ENCODE peak calls at places on chromosomes 3 and 15, in nine cellular contexts. V is foreskin fibroblast, G is A549, M is GM23248, J is BJ, S is fibroblast of pulmonary artery, Q is hepatocyte, W is HFF-Myc, O is SJSA1. B is an unnamed sample.

GRCh38 chr3:38126121-38126892 is 10.6 kb downstream of the ACAA1 start:
- DNase-seq in Q (no peak), W (no peak), J (no peak), S (no peak), M (no peak), O (no peak), G (no peak), V (no peak), B (no peak)

GRCh38 chr3:10359761-10360161 is 38.8 kb upstream of the SEC13 start:
- DNase-seq in Q (no peak), V (no peak), G (no peak), O (no peak), J (no peak), S (no peak), W (no peak), M (no peak), B (no peak)

GRCh38 chr3:108031893-108032292 is 58.9 kb downstream of the CD47 start:
- DNase-seq in W (no peak), V (no peak), O (no peak), Q (peak; percentile 29), J (no peak), G (peak; percentile 43), S (no peak), M (peak; percentile 35), B (no peak)

GRCh38 chr3:48273594-48274211 is 32.8 kb downstream of the ZNF589 start:
- DNase-seq in O (peak; percentile 36), S (peak; percentile 75), G (peak; percentile 58), Q (peak; percentile 81), V (peak; percentile 34), W (peak; percentile 47), M (peak; percentile 70), J (no peak), B (no peak)

GRCh38 chr15:85580914-85581313 is 200.5 kb downstream of the AKAP13 start:
- DNase-seq in J (no peak), W (no peak), O (no peak), G (peak; percentile 64), V (no peak), M (peak; percentile 24), S (no peak), Q (no peak), B (no peak)

GRCh38 chr3:190205739-190206138 is 85.0 kb upstream of the P3H2 start:
- DNase-seq in S (peak; percentile 60), V (peak; percentile 46), G (peak; percentile 51), W (no peak), Q (no peak), J (no peak), O (no peak), M (peak; percentile 91), B (no peak)

GRCh38 chr3:78751266-78751665 is 1016.5 kb downstream of the ROBO1 start:
- DNase-seq in W (no peak), G (no peak), S (no peak), J (no peak), Q (no peak), M (no peak), V (no peak), O (no peak), B (no peak)

GRCh38 chr3:10420745-10421475 is 84.5 kb downstream of the ATP2B2 start:
- DNase-seq in O (no peak), S (no peak), G (no peak), Q (no peak), M (no peak), J (no peak), W (no peak), V (no peak), B (no peak)

GRCh38 chr3:98770261-98771039 is 7.3 kb downstream of the ST3GAL6 start:
- DNase-seq in V (no peak), J (no peak), W (no peak), O (no peak), M (no peak), S (no peak), Q (no peak), G (no peak), B (no peak)

DNA sequence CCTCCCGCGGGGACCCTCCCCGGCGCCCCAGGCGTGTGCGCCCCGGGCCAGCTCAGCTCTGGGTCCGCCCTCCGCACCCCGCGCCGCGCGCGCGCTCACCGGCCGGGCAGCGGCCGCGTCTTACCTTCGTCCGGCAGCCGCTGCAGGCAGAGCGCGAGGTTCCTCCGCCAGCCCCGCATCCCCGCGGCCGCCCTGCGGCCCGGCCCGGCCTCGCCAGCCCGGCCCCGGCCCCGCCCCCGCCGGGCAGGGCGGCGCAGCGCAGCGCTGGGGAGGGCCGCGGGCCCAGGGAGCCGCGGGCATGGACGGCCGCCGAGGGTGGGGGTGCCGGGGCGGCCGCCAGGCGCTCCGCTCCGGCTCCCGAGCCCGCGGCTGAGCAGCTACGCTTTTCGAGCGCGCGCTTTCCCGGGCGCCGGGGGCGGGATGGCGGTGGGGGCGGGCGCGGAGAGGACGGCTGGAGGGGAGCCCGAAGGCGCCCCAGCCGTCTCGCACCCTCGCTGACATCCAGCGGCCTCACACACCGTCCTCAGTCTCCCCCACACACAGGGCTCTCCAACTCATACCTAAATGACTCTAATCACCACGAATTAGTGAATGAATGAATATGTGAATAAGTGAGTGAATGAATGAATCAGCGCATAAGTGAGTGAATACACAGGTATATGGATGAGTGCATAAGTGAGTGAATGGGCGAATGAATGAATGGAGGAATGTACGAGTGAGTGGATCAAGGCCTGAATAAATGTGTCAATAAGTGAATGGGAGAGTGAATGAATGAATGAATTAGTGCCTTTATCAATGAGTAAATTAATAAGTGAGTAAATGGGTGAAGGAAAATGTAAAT is 48.5 kb upstream of the CCDC174 start:
- DNase-seq in M (peak; percentile 39), W (no peak), O (no peak), V (no peak), J (no peak), S (no peak), G (no peak), Q (peak; percentile 51), B (no peak)
- H3K4me3 ChIP-seq in M (peak overlapping the region; percentile 57), W (no peak overlapping the region), O (peak overlapping the region; percentile 53), V (no peak overlapping the region), J (no peak overlapping the region), S (no peak overlapping the region), G (peak overlapping the region; percentile 57), Q (no peak overlapping the region), B (peak overlapping the region; percentile 21)

GRCh38 chr15:68431792-68432401 is at the start of gene ITGA11:
- DNase-seq in V (no peak), W (no peak), M (peak; percentile 87), O (peak; percentile 17), G (peak; percentile 57), J (no peak), S (peak; percentile 59), Q (peak; percentile 79), B (no peak)
- H3K4me3 ChIP-seq in V (peak within 1 kb of the TSS; percentile 73), W (peak within 1 kb of the TSS; percentile 56), M (peak within 1 kb of the TSS; percentile 94), O (peak within 1 kb of the TSS; percentile 27), G (peak within 1 kb of the TSS; percentile 58), J (peak within 1 kb of the TSS; percentile 57), S (peak within 1 kb of the TSS; percentile 71), Q (peak within 1 kb of the TSS; percentile 51), B (peak within 1 kb of the TSS; percentile 45)

DNA sequence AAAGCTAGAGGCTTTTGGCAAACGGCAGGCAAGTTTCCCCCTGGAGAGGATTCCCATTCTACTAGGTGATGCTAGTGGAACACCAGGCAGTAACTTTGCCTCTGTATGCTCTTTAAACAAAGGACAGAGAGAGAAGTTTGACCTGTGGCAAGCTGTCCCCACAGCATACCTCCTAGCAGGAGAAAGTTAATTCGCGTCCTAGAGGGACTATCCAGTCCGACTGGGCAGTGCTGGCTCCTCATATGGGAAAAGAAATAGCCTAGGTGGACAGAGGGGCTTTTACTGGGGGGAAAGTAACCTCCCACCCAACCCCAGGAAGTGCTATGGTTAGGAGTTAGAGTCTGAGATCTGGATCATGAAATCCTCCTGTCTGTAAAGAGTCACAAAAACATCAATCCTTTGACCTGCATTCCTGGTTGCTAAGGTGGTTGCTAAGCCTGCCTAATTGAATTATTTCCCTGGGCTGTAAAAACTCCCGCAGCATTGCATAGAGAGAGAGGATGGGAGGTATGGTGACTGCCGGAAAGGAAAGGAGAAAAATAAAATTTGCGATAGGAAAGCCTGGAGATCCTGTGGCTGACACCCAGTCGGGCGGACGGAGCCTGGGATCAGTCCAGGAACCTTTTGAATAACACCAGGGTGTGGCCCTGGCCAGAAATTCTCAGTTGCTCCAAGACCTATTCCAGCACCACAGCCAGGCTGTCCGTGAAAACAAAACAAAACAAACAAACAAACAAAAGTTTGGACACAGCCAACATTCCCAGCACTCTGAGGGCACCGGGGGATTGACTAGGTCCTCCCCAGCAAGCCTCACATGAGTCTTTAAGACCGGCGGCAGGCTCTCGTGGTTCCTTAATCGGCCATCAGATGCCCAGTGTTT is 67.7 kb upstream of the ATP11B start:
- DNase-seq in M (peak; percentile 42), W (no peak), Q (peak; percentile 28), J (peak; percentile 7), S (no peak), O (no peak), V (no peak), G (no peak), B (no peak)
- H3K4me3 ChIP-seq in M (peak overlapping the region; percentile 48), W (no peak overlapping the region), Q (no peak overlapping the region), J (peak overlapping the region; percentile 11), S (peak overlapping the region; percentile 6), O (no peak overlapping the region), V (no peak overlapping the region), G (no peak overlapping the region), B (no peak overlapping the region)

GRCh38 chr3:182980204-182981037 is at the start of gene DCUN1D1:
- DNase-seq in M (peak; percentile 95), J (peak; percentile 11), Q (peak; percentile 95), O (peak; percentile 69), S (peak; percentile 81), V (peak; percentile 76), W (peak; percentile 7), G (peak; percentile 77), B (no peak)

GRCh38 chr3:182979103-182979697 is 1.1 kb downstream of the DCUN1D1 start:
- DNase-seq in J (no peak), V (no peak), O (peak; percentile 3), G (no peak), W (no peak), M (peak; percentile 50), Q (peak; percentile 18), S (no peak), B (no peak)

GRCh38 chr3:182981038-182981380 is 671 bp upstream of the DCUN1D1 start:
- DNase-seq in W (no peak), O (no peak), J (no peak), V (no peak), S (no peak), G (no peak), M (no peak), Q (no peak), B (no peak)

GRCh38 chr3:182979719-182980191 is 583 bp downstream of the DCUN1D1 start:
- DNase-seq in J (no peak), Q (peak; percentile 55), G (peak; percentile 9), M (peak; percentile 52), W (no peak), S (no peak), V (no peak), O (peak; percentile 28), B (no peak)

DNA sequence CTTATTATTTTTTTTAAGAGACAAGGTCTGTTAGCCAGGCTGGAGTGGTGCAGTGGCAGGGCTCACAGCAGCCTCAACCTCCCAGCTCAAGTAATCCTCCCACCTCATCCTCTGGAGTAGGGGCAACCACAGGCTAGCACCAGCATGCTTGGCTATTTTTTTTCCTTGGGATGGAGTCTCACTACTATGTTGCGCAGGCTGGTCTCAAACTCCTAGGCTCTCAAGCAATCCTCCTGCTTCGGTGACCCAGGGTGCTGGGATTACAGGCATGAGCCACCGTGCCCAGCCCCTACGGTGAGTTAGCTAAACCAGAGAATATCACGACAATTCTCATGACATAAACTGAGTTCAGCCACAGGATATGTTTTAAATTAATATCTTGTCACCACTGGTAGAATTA is 2.0 kb downstream of the DCUN1D1 start:
- DNase-seq in V (no peak), G (no peak), W (no peak), O (no peak), J (no peak), M (no peak), S (no peak), Q (no peak), B (no peak)
- H3K4me3 ChIP-seq in V (peak overlapping the region; percentile 96), G (peak overlapping the region; percentile 99), W (peak overlapping the region; percentile 88), O (no peak overlapping the region), J (no peak overlapping the region), M (peak overlapping the region; percentile 93), S (peak overlapping the region; percentile 83), Q (no peak overlapping the region), B (peak overlapping the region; percentile 79)